ENCODE peak calls at places on chromosome 3, in eight cellular contexts. E, S, P, X, N, T, R and F are unnamed samples.

GRCh38 chr3:5017953-5018531 is 38.8 kb downstream of the BHLHE40 start:
- DNase-seq in E (peak; percentile 71), S (peak; percentile 83), P (no peak), X (peak; percentile 69), N (peak; percentile 74), T (no peak), R (peak; percentile 81), F (no peak)

GRCh38 chr3:112351823-112352222 is 18.9 kb downstream of the CD200 start:
- DNase-seq in E (no peak), S (no peak), P (no peak), X (no peak), N (no peak), T (no peak), R (no peak), F (no peak)

GRCh38 chr3:20622304-20622703 is 436.3 kb upstream of the SGO1 start:
- DNase-seq in E (no peak), S (no peak), P (no peak), X (no peak), N (no peak), T (no peak), R (no peak), F (no peak)

GRCh38 chr3:116140100-116140689 is 305.1 kb downstream of the LSAMP start:
- DNase-seq in E (no peak), S (no peak), P (no peak), X (no peak), N (no peak), T (no peak), R (no peak), F (no peak)

GRCh38 chr3:25572919-25573385 is 91.8 kb downstream of the TOP2B start:
- DNase-seq in E (peak; percentile 34), S (no peak), P (no peak), X (no peak), N (no peak), T (no peak), R (no peak), F (no peak)

GRCh38 chr3:148379763-148380162 is 317.9 kb upstream of the AGTR1 start:
- DNase-seq in E (no peak), S (no peak), P (no peak), X (no peak), N (no peak), T (peak; percentile 23), R (no peak), F (no peak)

GRCh38 chr3:131553495-131554247 is 50.9 kb upstream of the MRPL3 start:
- DNase-seq in E (no peak), S (no peak), P (no peak), X (no peak), N (no peak), T (no peak), R (no peak), F (no peak)

GRCh38 chr3:12347301-12347700 is 58.4 kb downstream of the PPARG start:
- DNase-seq in E (no peak), S (no peak), P (no peak), X (no peak), N (no peak), T (no peak), R (no peak), F (no peak)

GRCh38 chr3:124059580-124059979 is 67.7 kb upstream of the ROPN1 start:
- DNase-seq in E (no peak), S (no peak), P (no peak), X (no peak), N (no peak), T (no peak), R (no peak), F (peak; percentile 60)

GRCh38 chr3:38545396-38545949 is 49.3 kb downstream of the EXOG start:
- DNase-seq in E (no peak), S (no peak), P (no peak), X (no peak), N (no peak), T (no peak), R (no peak), F (no peak)

GRCh38 chr3:25257026-25257425 is 171.0 kb upstream of the RARB start:
- DNase-seq in E (no peak), S (no peak), P (no peak), X (no peak), N (no peak), T (no peak), R (no peak), F (no peak)

GRCh38 chr3:139764069-139764905 is 86.5 kb upstream of the NMNAT3 start:
- DNase-seq in E (no peak), S (no peak), P (peak; percentile 5), X (peak; percentile 56), N (no peak), T (no peak), R (no peak), F (no peak)

GRCh38 chr3:189909573-189909972 is 211.1 kb downstream of the P3H2 start:
- DNase-seq in E (no peak), S (no peak), P (no peak), X (no peak), N (no peak), T (no peak), R (no peak), F (no peak)

GRCh38 chr3:152307829-152308474 is 39.2 kb downstream of the MBNL1 start:
- DNase-seq in E (no peak), S (no peak), P (no peak), X (no peak), N (no peak), T (no peak), R (no peak), F (no peak)

DNA sequence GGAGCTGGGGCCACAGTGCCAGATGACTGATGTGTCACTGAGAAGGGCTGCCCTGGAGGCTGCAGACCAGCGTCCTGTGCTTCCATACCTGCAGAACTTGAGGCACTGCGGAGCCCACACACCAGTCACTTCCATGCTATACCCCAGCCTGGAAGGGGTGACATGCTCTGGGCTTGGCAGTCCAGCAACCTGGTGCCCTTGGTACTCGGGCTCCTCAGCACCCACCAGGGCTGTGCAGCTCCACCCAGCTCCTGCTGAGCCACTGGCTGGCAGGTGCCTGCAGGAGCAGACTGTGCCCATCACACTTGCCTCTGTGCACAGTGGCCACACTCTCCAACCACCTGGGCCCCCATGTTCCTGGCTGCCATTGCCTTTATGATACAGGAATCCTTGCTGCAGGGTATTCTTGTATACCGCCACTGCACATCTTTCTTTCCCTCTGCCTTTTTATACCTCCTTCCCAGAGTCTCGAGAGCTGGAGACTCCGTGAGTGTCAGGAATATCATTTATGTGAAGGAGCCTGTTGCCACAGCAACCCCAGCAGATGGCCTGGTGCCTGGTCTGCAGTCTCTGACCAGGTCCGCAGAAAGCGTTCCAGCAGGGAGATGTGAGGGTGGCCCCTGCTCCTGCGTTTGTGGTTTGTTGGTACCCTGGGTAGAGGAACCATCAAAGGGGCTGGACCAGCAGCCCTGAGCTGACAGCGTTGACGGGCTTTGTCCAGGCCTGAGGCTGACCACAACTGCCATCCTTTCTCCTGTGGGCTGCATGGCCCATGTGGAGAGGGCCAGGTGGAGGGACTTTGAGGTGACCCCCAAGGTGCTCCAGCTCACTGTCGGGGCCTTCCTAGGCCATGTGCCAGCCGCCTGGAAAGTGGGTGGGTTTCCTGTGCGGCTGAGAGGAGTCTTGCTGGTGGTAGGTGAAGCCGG is 93.4 kb upstream of the PLXNA1 start:
- DNase-seq in E (no peak), S (no peak), P (no peak), X (no peak), N (no peak), T (no peak), R (no peak), F (no peak)
- H3K4me3 ChIP-seq in E (no peak overlapping the region), S (no peak overlapping the region), P (no peak overlapping the region), X (no peak overlapping the region), N (no peak overlapping the region), T (no peak overlapping the region), R (no peak overlapping the region), F (no peak overlapping the region)

DNA sequence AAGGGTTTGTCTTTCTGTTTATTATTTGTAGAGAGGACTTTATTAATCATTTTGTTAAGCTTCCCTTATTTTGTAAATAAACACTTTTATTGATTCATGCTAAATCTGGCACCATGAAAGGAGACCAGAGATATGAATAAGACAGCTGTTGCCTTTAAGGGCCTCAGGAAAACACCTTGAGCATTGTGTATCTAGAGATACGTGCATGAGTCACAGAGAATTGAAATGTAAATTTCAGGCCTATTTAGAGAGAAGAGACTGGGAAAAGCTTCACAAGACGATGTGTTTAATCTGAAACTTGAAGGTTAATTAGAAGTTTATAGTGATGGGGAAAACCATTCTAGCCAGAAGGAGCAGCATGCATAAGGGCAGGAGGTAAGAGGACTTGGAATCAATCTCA is 28.6 kb upstream of the UTS2B start:
- DNase-seq in E (no peak), S (no peak), P (no peak), X (no peak), N (no peak), T (no peak), R (no peak), F (no peak)
- H3K4me3 ChIP-seq in E (no peak overlapping the region), S (no peak overlapping the region), P (no peak overlapping the region), X (no peak overlapping the region), N (no peak overlapping the region), T (no peak overlapping the region), R (no peak overlapping the region), F (no peak overlapping the region)

DNA sequence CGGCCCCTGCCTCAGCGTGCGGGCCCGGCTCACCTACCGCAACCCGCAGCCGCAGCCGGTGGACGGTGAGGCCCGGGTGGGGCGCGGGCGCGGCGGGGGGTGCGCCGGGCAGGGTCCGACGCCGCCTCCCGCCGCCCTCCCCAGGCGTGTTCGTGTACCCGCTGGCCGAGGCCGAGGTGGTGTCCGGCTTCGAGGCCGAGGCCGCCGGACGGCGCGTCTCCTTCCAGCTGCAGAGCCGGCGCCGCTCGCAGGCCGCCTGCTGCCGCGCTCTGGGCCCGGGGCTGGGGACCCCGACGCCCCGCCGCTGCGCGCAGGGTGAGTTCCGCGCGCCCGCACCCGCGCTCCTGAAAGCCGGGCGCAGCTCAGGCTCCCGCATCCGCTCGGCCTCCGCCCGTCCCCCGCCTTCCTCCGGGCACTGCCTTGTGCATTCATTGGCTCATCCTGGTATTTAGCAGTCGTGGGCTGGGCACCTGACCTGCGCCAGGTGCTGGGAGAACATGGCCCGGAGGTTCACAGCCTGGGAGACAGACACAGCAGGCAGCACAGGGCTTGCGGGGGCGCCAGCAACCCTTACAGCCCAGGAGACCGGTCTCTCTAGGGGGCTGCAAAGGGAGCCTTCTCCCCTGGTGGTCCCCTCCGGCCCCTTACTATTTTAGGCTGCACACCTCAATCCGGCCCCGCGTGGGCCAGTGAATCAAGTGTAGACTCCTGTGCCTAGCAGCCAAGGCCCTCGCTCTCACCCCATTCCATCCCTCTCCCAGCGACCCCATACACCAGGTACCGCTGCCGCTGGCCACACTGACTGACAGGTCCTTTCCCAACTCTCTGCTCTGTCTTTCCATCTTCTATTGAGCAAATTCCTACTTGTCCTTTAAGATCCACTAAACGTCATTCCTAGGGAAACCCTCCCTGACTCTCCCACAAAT is 1.5 kb downstream of the VWA5B2 start:
- DNase-seq in E (no peak), S (no peak), P (no peak), X (no peak), N (no peak), T (no peak), R (peak; percentile 50), F (no peak)
- H3K4me3 ChIP-seq in E (no peak overlapping the region), S (peak overlapping the region; percentile 73), P (no peak overlapping the region), X (peak overlapping the region; percentile 47), N (peak overlapping the region; percentile 68), T (no peak overlapping the region), R (no peak overlapping the region), F (peak overlapping the region; percentile 82)

GRCh38 chr3:31319332-31319731 is 213.4 kb upstream of the STT3B start:
- DNase-seq in E (no peak), S (no peak), P (no peak), X (no peak), N (no peak), T (no peak), R (no peak), F (no peak)

DNA sequence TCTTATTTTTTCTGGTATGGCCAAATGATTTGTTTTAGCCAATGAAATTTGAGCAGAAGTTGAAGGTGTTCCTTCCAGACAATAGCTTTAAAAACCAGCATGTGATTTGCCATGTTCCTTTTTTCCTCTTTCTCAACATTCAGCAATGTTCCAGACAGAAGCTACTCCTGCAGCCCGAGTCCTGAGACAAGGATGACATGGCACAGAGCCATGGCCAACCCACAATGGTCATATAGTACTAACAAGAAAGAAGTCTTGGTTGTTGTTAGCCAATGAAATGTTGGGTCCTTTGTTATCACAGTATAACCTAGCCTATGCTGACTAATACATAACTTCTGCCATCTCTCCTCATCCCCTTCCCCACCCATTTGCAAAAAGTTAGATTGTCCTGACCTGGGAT is 211.1 kb upstream of the STT3B start:
- DNase-seq in E (no peak), S (no peak), P (no peak), X (no peak), N (no peak), T (no peak), R (no peak), F (no peak)
- H3K4me3 ChIP-seq in E (no peak overlapping the region), S (no peak overlapping the region), P (no peak overlapping the region), X (no peak overlapping the region), N (no peak overlapping the region), T (no peak overlapping the region), R (no peak overlapping the region), F (no peak overlapping the region)